ENCODE peak calls at places on chromosomes 2 and 18, in four cellular contexts. F is K562, L is HepG2, E is GM12878. X is an unnamed sample.

GRCh38 chr2:102755284-102755683 is 6.5 kb upstream of the TMEM182 start:
- DNase-seq in F (no peak), L (no peak), E (no peak), X (peak; percentile 13)

GRCh38 chr2:26758790-26759321 is 5.2 kb upstream of the SLC35F6 start:
- DNase-seq in F (no peak), L (no peak), E (no peak), X (no peak)

GRCh38 chr18:49628119-49628518 is 66.3 kb downstream of the LIPG start:
- DNase-seq in F (no peak), L (no peak), E (no peak), X (no peak)

GRCh38 chr2:47892338-47892730 is 14.0 kb downstream of the FBXO11 start:
- DNase-seq in F (no peak), L (no peak), E (no peak), X (no peak)

GRCh38 chr2:33240178-33240577 is 236.3 kb upstream of the RASGRP3 start:
- DNase-seq in F (no peak), L (peak; percentile 66), E (no peak), X (no peak)

GRCh38 chr2:231068525-231069222 is 12.0 kb downstream of the PSMD1 start:
- DNase-seq in F (peak; percentile 10), L (peak; percentile 87), E (no peak), X (no peak)

GRCh38 chr2:215793747-215794595 is 219.4 kb downstream of the MREG start:
- DNase-seq in F (peak; percentile 21), L (peak; percentile 100), E (peak; percentile 56), X (no peak)

GRCh38 chr2:241618836-241619235 is 18.1 kb downstream of the THAP4 start:
- DNase-seq in F (no peak), L (no peak), E (no peak), X (no peak)

GRCh38 chr2:38907242-38907641 is 17.6 kb downstream of the ARHGEF33 start:
- DNase-seq in F (no peak), L (no peak), E (no peak), X (no peak)

GRCh38 chr2:168948621-168949212 is 47.6 kb downstream of the G6PC2 start:
- DNase-seq in F (peak; percentile 59), L (peak; percentile 13), E (no peak), X (peak; percentile 63)

GRCh38 chr18:71371951-71372605 is 1083.2 kb downstream of the SOCS6 start:
- DNase-seq in F (no peak), L (no peak), E (no peak), X (no peak)

GRCh38 chr2:10904455-10904854 is 7.3 kb upstream of the KCNF1 start:
- DNase-seq in F (no peak), L (peak; percentile 14), E (no peak), X (no peak)

GRCh38 chr2:166158546-166158945 is 30.7 kb upstream of the SCN1A start:
- DNase-seq in F (no peak), L (no peak), E (no peak), X (no peak)

GRCh38 chr18:48296581-48296980 is 112.6 kb downstream of the ZBTB7C start:
- DNase-seq in F (no peak), L (no peak), E (no peak), X (no peak)

GRCh38 chr2:174977364-174977763 is 27.8 kb downstream of the CHN1 start:
- DNase-seq in F (no peak), L (no peak), E (no peak), X (no peak)

GRCh38 chr2:171514908-171515582 is 7.2 kb upstream of the CYBRD1 start:
- DNase-seq in F (no peak), L (no peak), E (no peak), X (no peak)

GRCh38 chr2:171512683-171513082 is 9.6 kb upstream of the CYBRD1 start:
- DNase-seq in F (no peak), L (no peak), E (no peak), X (no peak)

GRCh38 chr2:171505374-171505773 is 16.9 kb upstream of the CYBRD1 start:
- DNase-seq in F (no peak), L (no peak), E (no peak), X (no peak)

GRCh38 chr2:171513719-171514160 is 8.5 kb upstream of the CYBRD1 start:
- DNase-seq in F (peak; percentile 76), L (no peak), E (peak; percentile 60), X (peak; percentile 53)

GRCh38 chr2:171509945-171510731 is 12.1 kb upstream of the CYBRD1 start:
- DNase-seq in F (no peak), L (no peak), E (peak; percentile 75), X (no peak)
- TF ChIP-seq CREB1 in F (no peak), L (no peak), E (no peak), X (no peak)

DNA sequence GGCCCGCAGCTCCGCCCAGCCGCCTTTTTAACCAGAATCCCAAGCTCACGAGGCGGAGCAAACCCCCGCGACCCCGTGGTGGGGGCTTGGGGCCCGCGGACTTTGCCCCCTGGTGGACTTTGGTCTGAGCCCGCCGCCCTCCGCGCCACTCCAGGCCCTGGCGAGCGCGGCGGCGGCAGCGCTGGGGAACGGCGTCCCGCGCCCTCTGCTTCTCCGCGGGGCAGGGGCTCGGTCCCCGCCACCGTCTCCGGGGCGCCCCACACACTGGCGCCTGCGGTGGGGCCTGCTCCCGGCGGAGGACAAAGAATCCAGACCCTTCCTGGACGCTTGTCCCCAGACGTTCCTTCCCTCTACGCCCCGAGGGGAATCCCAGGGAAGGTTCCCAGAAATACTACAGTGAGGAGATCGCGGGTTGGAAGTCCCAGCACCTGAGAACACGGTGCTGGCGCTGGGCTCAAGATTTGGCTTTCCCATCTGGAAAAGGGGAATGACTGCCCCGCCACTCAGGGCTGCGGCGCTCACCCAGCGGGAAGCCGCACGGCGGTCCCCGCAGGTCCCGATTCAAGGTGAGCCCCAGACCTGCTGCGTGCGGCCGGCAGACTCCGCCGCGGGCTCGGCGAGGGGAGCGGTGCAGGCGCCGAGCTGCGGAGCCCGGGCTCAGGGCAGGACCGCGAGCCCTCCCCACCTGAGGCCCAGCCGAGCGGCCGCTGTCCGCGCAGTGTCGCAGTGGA is at the start of gene HAAO:
- DNase-seq in F (no peak), L (peak; percentile 91), E (no peak), X (peak; percentile 83)
- TF ChIP-seq EZH2 in F (no peak), L (no peak), E (no peak), X (no peak)

GRCh38 chr2:153232474-153232873 is 246.1 kb downstream of the RPRM start:
- DNase-seq in F (no peak), L (no peak), E (no peak), X (no peak)
- TF ChIP-seq CREB1 in F (no peak), L (no peak), E (no peak), X (no peak)

GRCh38 chr2:151156943-151157705 is 104.5 kb downstream of the RBM43 start:
- DNase-seq in F (no peak), L (no peak), E (no peak), X (no peak)

GRCh38 chr2:151156431-151156830 is 105.2 kb downstream of the RBM43 start:
- DNase-seq in F (no peak), L (no peak), E (no peak), X (no peak)

GRCh38 chr2:151162185-151162584 is 99.5 kb downstream of the RBM43 start:
- DNase-seq in F (no peak), L (no peak), E (no peak), X (peak; percentile 28)

GRCh38 chr2:151153601-151154000 is 108.1 kb downstream of the RBM43 start:
- DNase-seq in F (no peak), L (no peak), E (no peak), X (no peak)

DNA sequence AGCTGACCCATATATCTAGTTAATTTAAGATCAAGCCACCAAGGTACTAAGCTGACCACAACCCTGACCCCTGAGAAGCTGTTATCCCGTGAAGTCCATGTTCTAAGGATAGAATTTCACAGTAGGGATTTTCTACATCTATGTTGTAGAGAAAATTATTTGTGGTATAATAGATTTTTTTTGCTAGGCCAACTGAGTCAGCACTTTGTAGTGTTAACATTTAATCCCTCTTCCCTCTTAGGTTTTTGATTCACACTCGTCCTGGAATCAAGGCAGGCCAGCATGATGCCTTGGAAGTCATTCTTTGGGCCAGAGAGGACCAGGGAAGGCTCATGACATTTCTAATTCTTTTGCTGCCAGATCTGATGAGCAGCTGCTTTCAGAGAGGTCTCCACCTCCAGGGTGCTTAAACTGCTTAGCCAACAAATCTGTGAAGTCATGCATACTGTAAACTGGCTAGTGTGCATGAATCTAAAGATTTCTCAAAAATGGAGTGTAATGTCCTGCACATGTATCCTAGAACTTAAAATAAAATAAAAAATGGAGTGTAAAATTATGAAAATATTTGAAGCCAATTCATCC is 102.5 kb downstream of the RBM43 start:
- DNase-seq in F (no peak), L (no peak), E (no peak), X (no peak)
- TF ChIP-seq EZH2 in F (no peak), L (no peak), E (no peak), X (no peak)